ENCODE peak calls at places on chromosomes 16 and 17, in seven cellular contexts. I is trophoblast cell; P is stomach; Q is activated T-helper 1 cell treated with anti-CD3 and anti-CD28 coated beads, Interleukin-12 subunit alpha, Interleukin-12 subunit beta, Interleukin-2, Interleukin-4 antibody, amounts not matched to agents 30 ng/mL and 10 ng/mL and 1 ng/mL, durations not matched to agents 14 hours and 24 hours and 36 hours; X is mesothelial cell of epicardium; W is 8988T; Z is B cell. B is an unnamed sample.

GRCh38 chr17:38815576-38816193 is 9.4 kb downstream of the CWC25 start:
- DNase-seq in I (no peak), P (no peak), Q (no peak), X (no peak), W (no peak), Z (no peak), B (no peak)

GRCh38 chr17:74116087-74116717 is 87.3 kb upstream of the RPL38 start:
- DNase-seq in I (peak), P (no peak), Q (no peak), X (no peak), W (no peak), Z (no peak), B (no peak)

GRCh38 chr16:10552998-10553491 is 27.4 kb downstream of the EMP2 start:
- DNase-seq in I (peak), P (peak), Q (peak), X (no peak), W (no peak), Z (peak), B (no peak)

GRCh38 chr16:68910051-68910450 is 66.7 kb downstream of the TANGO6 start:
- DNase-seq in I (peak), P (no peak), Q (no peak), X (no peak), W (no peak), Z (no peak), B (no peak)

GRCh38 chr16:59385953-59386352 is 651.8 kb upstream of the GOT2 start:
- DNase-seq in I (no peak), P (no peak), Q (no peak), X (no peak), W (no peak), Z (no peak), B (no peak)

GRCh38 chr16:77905356-77905920 is 116.9 kb upstream of the CLEC3A start:
- DNase-seq in I (no peak), P (no peak), Q (no peak), X (no peak), W (no peak), Z (no peak), B (no peak)

GRCh38 chr16:72255785-72256184 is 83.8 kb upstream of the PMFBP1 start:
- DNase-seq in I (no peak), P (no peak), Q (no peak), X (no peak), W (no peak), Z (no peak), B (no peak)

GRCh38 chr17:75124819-75125162 is 6.8 kb downstream of the NT5C start:
- DNase-seq in I (no peak), P (no peak), Q (no peak), X (no peak), W (no peak), Z (no peak), B (no peak)

GRCh38 chr17:15926039-15926740 is 18.7 kb upstream of the ADORA2B start:
- DNase-seq in I (no peak), P (no peak), Q (no peak), X (no peak), W (no peak), Z (no peak), B (no peak)

GRCh38 chr17:51397361-51398127 is 137.2 kb downstream of the UTP18 start:
- DNase-seq in I (peak), P (no peak), Q (no peak), X (no peak), W (peak), Z (no peak), B (no peak)

GRCh38 chr16:48498761-48499600 is 111.0 kb downstream of the N4BP1 start:
- DNase-seq in I (no peak), P (no peak), Q (no peak), X (no peak), W (no peak), Z (no peak), B (no peak)

GRCh38 chr17:40419559-40420331 is 2.0 kb upstream of the TOP2A start:
- DNase-seq in I (no peak), P (no peak), Q (no peak), X (peak), W (no peak), Z (no peak), B (no peak)

GRCh38 chr17:8740486-8740885 is 4.2 kb downstream of the CCDC42 start:
- DNase-seq in I (no peak), P (no peak), Q (peak), X (no peak), W (no peak), Z (peak), B (no peak)

GRCh38 chr17:45101546-45101882 is 30.8 kb downstream of the PLCD3 start:
- DNase-seq in I (no peak), P (no peak), Q (no peak), X (no peak), W (no peak), Z (no peak), B (no peak)

GRCh38 chr17:34252138-34252889 is 2.8 kb upstream of the CCL2 start:
- DNase-seq in I (no peak), P (peak), Q (no peak), X (peak), W (no peak), Z (no peak), B (no peak)

GRCh38 chr17:27665549-27665948 is 34.6 kb downstream of the LGALS9 start:
- DNase-seq in I (no peak), P (no peak), Q (no peak), X (peak), W (no peak), Z (no peak), B (no peak)

B was measured in HuH-7.5.